ENCODE peak calls at places on chromosomes 11 and 22, in seven cellular contexts. One of them, this sample, is unnamed.
A peak's percentile ranks its signal among the peaks of the same experiment; 100 is the strongest.

GRCh38 chr11:113926273-113927183 is 21.9 kb downstream of the HTR3B start:
- DNase-seq in transverse colon: no peak
- DNase-seq in CD8-positive, alpha-beta T cell: no peak
- DNase-seq in epithelial cell of proximal tubule: no peak
- DNase-seq in substantia nigra: no peak
- DNase-seq in AG10803: no peak
- DNase-seq in activated effector memory CD4-positive, alpha-beta T cell treated with Interleukin-2 at 50 U/mL for 16 hours: no peak
- DNase-seq in this sample: no peak

GRCh38 chr11:11027271-11027670 is 169.4 kb upstream of the ZBED5 start:
- DNase-seq in transverse colon: no peak
- DNase-seq in CD8-positive, alpha-beta T cell: no peak
- DNase-seq in epithelial cell of proximal tubule: no peak
- DNase-seq in substantia nigra: no peak
- DNase-seq in AG10803: peak; percentile 76
- DNase-seq in activated effector memory CD4-positive, alpha-beta T cell treated with Interleukin-2 at 50 U/mL for 16 hours: no peak
- DNase-seq in this sample: peak; percentile 74

GRCh38 chr11:2299773-2300172 is 1.9 kb downstream of the C11orf21 start:
- DNase-seq in transverse colon: no peak
- DNase-seq in CD8-positive, alpha-beta T cell: no peak
- DNase-seq in epithelial cell of proximal tubule: no peak
- DNase-seq in substantia nigra: no peak
- DNase-seq in AG10803: no peak
- DNase-seq in activated effector memory CD4-positive, alpha-beta T cell treated with Interleukin-2 at 50 U/mL for 16 hours: no peak
- DNase-seq in this sample: no peak

GRCh38 chr11:125036933-125037332 is 26.2 kb upstream of the SLC37A2 start:
- DNase-seq in transverse colon: no peak
- DNase-seq in CD8-positive, alpha-beta T cell: no peak
- DNase-seq in epithelial cell of proximal tubule: peak; percentile 9
- DNase-seq in substantia nigra: no peak
- DNase-seq in AG10803: peak; percentile 73
- DNase-seq in activated effector memory CD4-positive, alpha-beta T cell treated with Interleukin-2 at 50 U/mL for 16 hours: no peak
- DNase-seq in this sample: peak; percentile 74

GRCh38 chr22:17780116-17780740 is 6.0 kb upstream of the BID start:
- DNase-seq in transverse colon: no peak
- DNase-seq in CD8-positive, alpha-beta T cell: peak; percentile 39
- DNase-seq in epithelial cell of proximal tubule: no peak
- DNase-seq in substantia nigra: no peak
- DNase-seq in AG10803: no peak
- DNase-seq in activated effector memory CD4-positive, alpha-beta T cell treated with Interleukin-2 at 50 U/mL for 16 hours: no peak
- DNase-seq in this sample: no peak

GRCh38 chr11:11265994-11266606 is 87.0 kb downstream of the CSNK2A3 start:
- DNase-seq in transverse colon: peak; percentile 60
- DNase-seq in CD8-positive, alpha-beta T cell: peak; percentile 42
- DNase-seq in epithelial cell of proximal tubule: no peak
- DNase-seq in substantia nigra: no peak
- DNase-seq in AG10803: no peak
- DNase-seq in activated effector memory CD4-positive, alpha-beta T cell treated with Interleukin-2 at 50 U/mL for 16 hours: peak; percentile 52
- DNase-seq in this sample: peak; percentile 69

GRCh38 chr22:33803371-33803770 is 116.9 kb downstream of the LARGE1 start:
- DNase-seq in transverse colon: no peak
- DNase-seq in CD8-positive, alpha-beta T cell: no peak
- DNase-seq in epithelial cell of proximal tubule: peak; percentile 10
- DNase-seq in substantia nigra: no peak
- DNase-seq in AG10803: peak; percentile 97
- DNase-seq in activated effector memory CD4-positive, alpha-beta T cell treated with Interleukin-2 at 50 U/mL for 16 hours: no peak
- DNase-seq in this sample: peak; percentile 91

GRCh38 chr11:4076774-4077173 is 17.8 kb upstream of the RRM1 start:
- DNase-seq in transverse colon: no peak
- DNase-seq in CD8-positive, alpha-beta T cell: no peak
- DNase-seq in epithelial cell of proximal tubule: no peak
- DNase-seq in substantia nigra: no peak
- DNase-seq in AG10803: no peak
- DNase-seq in activated effector memory CD4-positive, alpha-beta T cell treated with Interleukin-2 at 50 U/mL for 16 hours: no peak
- DNase-seq in this sample: no peak

GRCh38 chr11:69000831-69001245 is 12.2 kb downstream of the MRGPRF start:
- DNase-seq in transverse colon: peak; percentile 49
- DNase-seq in CD8-positive, alpha-beta T cell: no peak
- DNase-seq in epithelial cell of proximal tubule: no peak
- DNase-seq in substantia nigra: no peak
- DNase-seq in AG10803: peak; percentile 88
- DNase-seq in activated effector memory CD4-positive, alpha-beta T cell treated with Interleukin-2 at 50 U/mL for 16 hours: no peak
- DNase-seq in this sample: peak; percentile 92

GRCh38 chr22:46866591-46866990 is 104.1 kb downstream of the TBC1D22A start:
- DNase-seq in transverse colon: no peak
- DNase-seq in CD8-positive, alpha-beta T cell: no peak
- DNase-seq in epithelial cell of proximal tubule: no peak
- DNase-seq in substantia nigra: no peak
- DNase-seq in AG10803: peak; percentile 96
- DNase-seq in activated effector memory CD4-positive, alpha-beta T cell treated with Interleukin-2 at 50 U/mL for 16 hours: no peak
- DNase-seq in this sample: peak; percentile 97

GRCh38 chr22:27223317-27224177 is 566.2 kb downstream of the MIAT start:
- DNase-seq in transverse colon: no peak
- DNase-seq in CD8-positive, alpha-beta T cell: no peak
- DNase-seq in epithelial cell of proximal tubule: no peak
- DNase-seq in substantia nigra: no peak
- DNase-seq in AG10803: peak; percentile 98
- DNase-seq in activated effector memory CD4-positive, alpha-beta T cell treated with Interleukin-2 at 50 U/mL for 16 hours: no peak
- DNase-seq in this sample: peak; percentile 89

GRCh38 chr22:31329029-31329428 is 17.1 kb downstream of the PATZ1 start:
- DNase-seq in transverse colon: no peak
- DNase-seq in CD8-positive, alpha-beta T cell: no peak
- DNase-seq in epithelial cell of proximal tubule: no peak
- DNase-seq in substantia nigra: no peak
- DNase-seq in AG10803: no peak
- DNase-seq in activated effector memory CD4-positive, alpha-beta T cell treated with Interleukin-2 at 50 U/mL for 16 hours: no peak
- DNase-seq in this sample: peak; percentile 24

GRCh38 chr11:3984896-3985295 is 109.7 kb upstream of the RRM1 start:
- DNase-seq in transverse colon: no peak
- DNase-seq in CD8-positive, alpha-beta T cell: peak; percentile 54
- DNase-seq in epithelial cell of proximal tubule: no peak
- DNase-seq in substantia nigra: no peak
- DNase-seq in AG10803: no peak
- DNase-seq in activated effector memory CD4-positive, alpha-beta T cell treated with Interleukin-2 at 50 U/mL for 16 hours: peak; percentile 6
- DNase-seq in this sample: no peak

GRCh38 chr11:22082788-22083187 is 110.1 kb upstream of the ANO5 start:
- DNase-seq in transverse colon: no peak
- DNase-seq in CD8-positive, alpha-beta T cell: no peak
- DNase-seq in epithelial cell of proximal tubule: no peak
- DNase-seq in substantia nigra: no peak
- DNase-seq in AG10803: no peak
- DNase-seq in activated effector memory CD4-positive, alpha-beta T cell treated with Interleukin-2 at 50 U/mL for 16 hours: no peak
- DNase-seq in this sample: no peak

GRCh38 chr22:46027219-46028068 is 50.5 kb upstream of the WNT7B start:
- DNase-seq in transverse colon: peak; percentile 85
- DNase-seq in CD8-positive, alpha-beta T cell: no peak
- DNase-seq in epithelial cell of proximal tubule: no peak
- DNase-seq in substantia nigra: no peak
- DNase-seq in AG10803: no peak
- DNase-seq in activated effector memory CD4-positive, alpha-beta T cell treated with Interleukin-2 at 50 U/mL for 16 hours: no peak
- DNase-seq in this sample: peak; percentile 31

GRCh38 chr11:70192666-70193410 is 10.3 kb upstream of the FADD start:
- DNase-seq in transverse colon: no peak
- DNase-seq in CD8-positive, alpha-beta T cell: no peak
- DNase-seq in epithelial cell of proximal tubule: no peak
- DNase-seq in substantia nigra: no peak
- DNase-seq in AG10803: no peak
- DNase-seq in activated effector memory CD4-positive, alpha-beta T cell treated with Interleukin-2 at 50 U/mL for 16 hours: no peak
- DNase-seq in this sample: no peak

This sample was measured in AG08395.